ENCODE peak calls at places on chromosomes 5 and 9, in four cellular contexts. Q is stimulated activated CD8-positive, alpha-beta memory T cell treated with anti-CD3 and anti-CD28 coated beads, Interleukin-15, amount 100 ng/mL, for 48 hours; K is adipocyte; O is stimulated activated CD4-positive, alpha-beta T cell treated with anti-CD3 and anti-CD28 coated beads, Interleukin-4, amount 100 ng/mL, for 48 hours. G is an unnamed sample.

GRCh38 chr5:131538177-131538593 is 96.8 kb downstream of the RAPGEF6 start:
- DNase-seq in Q (no peak), O (no peak), K (peak), G (peak)

GRCh38 chr9:120807607-120808379 is 14.6 kb upstream of the FBXW2 start:
- DNase-seq in K (no peak), O (no peak), Q (no peak), G (no peak)

GRCh38 chr9:20446248-20446647 is 176.1 kb downstream of the MLLT3 start:
- DNase-seq in K (no peak), Q (no peak), O (no peak), G (no peak)

GRCh38 chr9:130143974-130144373 is 28.2 kb upstream of the NCS1 start:
- DNase-seq in O (no peak), K (no peak), Q (no peak), G (no peak)

GRCh38 chr9:107932036-107932435 is 442.5 kb upstream of the KLF4 start:
- DNase-seq in Q (no peak), O (no peak), K (peak), G (no peak)

GRCh38 chr9:118665226-118665919 is 703.9 kb downstream of the BRINP1 start:
- DNase-seq in O (no peak), Q (no peak), K (no peak), G (no peak)

GRCh38 chr9:7570107-7570720 is 229.4 kb downstream of the DMAC1 start:
- DNase-seq in Q (peak), O (peak), K (peak), G (peak)

GRCh38 chr9:122001491-122002201 is 91.5 kb downstream of the TTLL11 start:
- DNase-seq in K (no peak), O (no peak), Q (no peak), G (no peak)

GRCh38 chr9:104494808-104495207 is 9.3 kb upstream of the OR13F1 start:
- DNase-seq in Q (no peak), O (no peak), K (peak), G (no peak)

GRCh38 chr5:8845316-8845715 is 700.6 kb downstream of the SEMA5A start:
- DNase-seq in O (no peak), Q (no peak), K (no peak), G (no peak)

GRCh38 chr5:58123501-58123900 is 336.4 kb downstream of the PLK2 start:
- DNase-seq in K (no peak), O (no peak), Q (no peak), G (no peak)

GRCh38 chr5:146561711-146562110 is 45.7 kb upstream of the GPR151 start:
- DNase-seq in Q (no peak), O (no peak), K (no peak), G (no peak)

GRCh38 chr9:22148876-22149637 is 140.0 kb upstream of the CDKN2B start:
- DNase-seq in Q (no peak), O (no peak), K (no peak), G (no peak)

GRCh38 chr9:79134654-79135053 is 437.1 kb upstream of the TLE4 start:
- DNase-seq in Q (no peak), K (no peak), O (no peak), G (no peak)

GRCh38 chr5:130529111-130529510 is 624.8 kb downstream of the CHSY3 start:
- DNase-seq in K (no peak), O (no peak), Q (no peak), G (no peak)

G was measured in stimulated activated effector memory CD8-positive, alpha-beta T cell treated with anti-CD3 and anti-CD28 coated beads, Interleukin-12 subunit alpha, Interleukin-12 subunit beta, amount 100 ng/mL, for 72 hours.